ENCODE peak calls at places on chromosomes 1 and 21, in four cellular contexts. L, Q, A and K are unnamed samples.

GRCh38 chr1:22517936-22518335 is 45.4 kb upstream of the EPHA8 start:
- DNase-seq in L (no peak), Q (no peak), A (no peak), K (no peak)

GRCh38 chr1:156624814-156625435 is 5.7 kb downstream of the HAPLN2 start:
- DNase-seq in L (no peak), Q (peak), A (no peak), K (no peak)

GRCh38 chr1:114345930-114346479 is 165.0 kb downstream of the TRIM33 start:
- DNase-seq in L (no peak), Q (peak), A (no peak), K (peak)

GRCh38 chr21:17925000-17925610 is 105.9 kb upstream of the C21orf91 start:
- DNase-seq in L (peak), Q (peak), A (peak), K (peak)

GRCh38 chr1:226181996-226182714 is 4.4 kb downstream of the ACBD3 start:
- DNase-seq in L (no peak), Q (no peak), A (peak), K (peak)

GRCh38 chr1:1020415-1021009 is 592 bp downstream of the AGRN start:
- DNase-seq in L (no peak), Q (peak), A (no peak), K (no peak)

GRCh38 chr1:43992232-43992995 is 1.0 kb downstream of the CCDC24 start:
- DNase-seq in L (no peak), Q (no peak), A (no peak), K (no peak)

GRCh38 chr1:57131257-57131656 is 165.4 kb upstream of the C8B start:
- DNase-seq in L (no peak), Q (no peak), A (no peak), K (no peak)

GRCh38 chr1:27873671-27874384 is 1.5 kb downstream of the THEMIS2 start:
- DNase-seq in L (no peak), Q (no peak), A (no peak), K (no peak)

GRCh38 chr1:175853681-175854080 is 110.3 kb upstream of the TNR start:
- DNase-seq in L (no peak), Q (no peak), A (no peak), K (no peak)

GRCh38 chr21:25005388-25005787 is 601.9 kb downstream of the MRPL39 start:
- DNase-seq in L (no peak), Q (no peak), A (no peak), K (no peak)

GRCh38 chr1:9494936-9495758 is 44.1 kb upstream of the SLC25A33 start:
- DNase-seq in L (no peak), Q (peak), A (no peak), K (peak)

GRCh38 chr1:27536767-27537166 is 46.8 kb upstream of the WASF2 start:
- DNase-seq in L (no peak), Q (no peak), A (no peak), K (peak)

GRCh38 chr1:228155596-228156517 is 6.1 kb downstream of the GJC2 start:
- DNase-seq in L (no peak), Q (no peak), A (no peak), K (no peak)

GRCh38 chr1:116474921-116475849 is 95.6 kb downstream of the CD58 start:
- DNase-seq in L (no peak), Q (no peak), A (peak), K (no peak)

GRCh38 chr1:207495816-207496792 is at the start of gene CR1:
- DNase-seq in L (no peak), Q (peak), A (no peak), K (peak)

GRCh38 chr21:37365657-37366487 is 701 bp upstream of the DYRK1A start:
- DNase-seq in L (no peak), Q (peak), A (peak), K (peak)

GRCh38 chr1:10980841-10981727 is 31.4 kb upstream of the TARDBP start:
- DNase-seq in L (no peak), Q (no peak), A (no peak), K (no peak)

GRCh38 chr21:31338892-31339368 is 5.1 kb downstream of the TIAM1 start:
- DNase-seq in L (no peak), Q (no peak), A (no peak), K (no peak)

GRCh38 chr1:193104906-193105820 is at the start of gene GLRX2:
- DNase-seq in L (no peak), Q (peak), A (peak), K (peak)

GRCh38 chr1:161119379-161120061 is 1.6 kb downstream of the NIT1 start:
- DNase-seq in L (no peak), Q (peak), A (no peak), K (peak)

GRCh38 chr21:29664615-29665014 is 275.2 kb downstream of the GRIK1 start:
- DNase-seq in L (no peak), Q (no peak), A (no peak), K (no peak)

GRCh38 chr1:231993968-231994455 is 367.4 kb downstream of the DISC1 start:
- DNase-seq in L (no peak), Q (no peak), A (no peak), K (no peak)

GRCh38 chr1:231990388-231990787 is 363.8 kb downstream of the DISC1 start:
- DNase-seq in L (no peak), Q (no peak), A (no peak), K (no peak)

GRCh38 chr1:231985624-231986023 is 359.0 kb downstream of the DISC1 start:
- DNase-seq in L (no peak), Q (no peak), A (no peak), K (no peak)

GRCh38 chr1:231986631-231987291 is 360.2 kb downstream of the DISC1 start:
- DNase-seq in L (no peak), Q (no peak), A (no peak), K (no peak)

DNA sequence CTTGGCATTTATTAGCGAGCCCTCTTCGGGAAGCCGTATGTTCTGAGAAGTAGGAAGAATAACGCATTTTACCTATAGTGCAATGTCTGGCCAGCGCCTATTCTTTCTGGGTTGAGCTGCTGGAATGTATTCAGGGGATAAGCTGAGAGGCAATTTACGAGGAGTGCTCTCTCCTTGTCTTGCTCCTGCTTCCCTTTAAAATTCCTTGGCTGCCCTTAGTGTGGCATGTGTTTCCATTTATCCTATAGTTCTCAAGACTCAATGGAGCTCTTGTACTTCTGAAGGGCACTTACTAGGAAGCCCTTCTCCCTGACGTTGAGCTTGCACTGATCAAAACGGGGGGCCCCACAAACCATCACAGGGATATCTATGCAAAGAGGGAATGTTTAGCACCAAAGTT is 364.6 kb downstream of the DISC1 start:
- DNase-seq in L (no peak), Q (no peak), A (no peak), K (no peak)
- TF ChIP-seq TARDBP in L (no peak), Q (no peak), A (no peak), K (no peak)

DNA sequence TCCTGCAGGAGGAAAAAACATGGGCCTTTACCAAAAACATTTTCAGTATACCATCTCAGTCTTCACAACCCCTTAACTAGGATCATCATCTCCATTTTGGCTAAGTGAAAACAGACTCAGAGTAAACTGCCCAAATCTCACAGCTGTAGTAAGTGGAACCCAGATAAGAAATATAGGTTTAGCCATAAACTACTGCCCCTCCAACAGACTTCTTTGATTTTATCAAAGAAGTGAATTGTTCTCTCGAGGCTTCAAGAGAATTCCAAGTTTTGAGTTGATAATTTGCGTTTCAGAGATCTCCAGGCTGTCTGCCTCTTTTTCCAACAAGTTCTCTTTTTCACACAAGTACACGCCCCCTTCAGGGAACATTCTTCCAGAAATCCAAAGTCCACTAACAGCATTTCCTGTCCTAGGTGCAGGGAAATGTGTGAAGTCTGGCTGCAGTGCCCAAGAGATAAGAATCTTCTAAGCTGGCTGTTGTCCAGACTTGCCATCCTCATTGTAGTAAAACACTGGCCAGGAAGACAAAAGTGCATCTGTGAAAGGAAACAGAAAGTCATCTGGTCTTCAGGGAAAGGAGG is 30.8 kb downstream of the RNF19B start:
- DNase-seq in L (no peak), Q (no peak), A (peak), K (no peak)
- TF ChIP-seq BHLHE40 in L (no peak), Q (no peak), A (no peak), K (no peak)

GRCh38 chr1:31377361-31377863 is 4.5 kb upstream of the FABP3 start:
- DNase-seq in L (no peak), Q (no peak), A (no peak), K (no peak)

GRCh38 chr1:31376374-31377134 is 3.7 kb upstream of the FABP3 start:
- DNase-seq in L (no peak), Q (peak), A (peak), K (no peak)

GRCh38 chr1:31381394-31382287 is 8.8 kb upstream of the FABP3 start:
- DNase-seq in L (no peak), Q (no peak), A (no peak), K (no peak)

GRCh38 chr1:31382379-31382989 is 9.6 kb upstream of the FABP3 start:
- DNase-seq in L (no peak), Q (no peak), A (no peak), K (no peak)

GRCh38 chr1:31380181-31380580 is 7.3 kb upstream of the FABP3 start:
- DNase-seq in L (no peak), Q (no peak), A (no peak), K (no peak)
- TF ChIP-seq TARDBP in L (no peak), Q (no peak), A (no peak), K (no peak)

GRCh38 chr1:38788285-38788684 is 71.3 kb downstream of the RRAGC start:
- DNase-seq in L (no peak), Q (no peak), A (no peak), K (no peak)

GRCh38 chr1:38791892-38792291 is 67.7 kb downstream of the RRAGC start:
- DNase-seq in L (no peak), Q (no peak), A (no peak), K (no peak)

GRCh38 chr1:38788937-38789336 is 70.6 kb downstream of the RRAGC start:
- DNase-seq in L (no peak), Q (no peak), A (no peak), K (no peak)

GRCh38 chr1:38790422-38791212 is 69.0 kb downstream of the RRAGC start:
- DNase-seq in L (no peak), Q (no peak), A (no peak), K (no peak)

GRCh38 chr1:38789498-38790169 is 69.9 kb downstream of the RRAGC start:
- DNase-seq in L (no peak), Q (peak), A (peak), K (peak)
- TF ChIP-seq BHLHE40 in L (no peak), Q (no peak), A (no peak), K (no peak)

DNA sequence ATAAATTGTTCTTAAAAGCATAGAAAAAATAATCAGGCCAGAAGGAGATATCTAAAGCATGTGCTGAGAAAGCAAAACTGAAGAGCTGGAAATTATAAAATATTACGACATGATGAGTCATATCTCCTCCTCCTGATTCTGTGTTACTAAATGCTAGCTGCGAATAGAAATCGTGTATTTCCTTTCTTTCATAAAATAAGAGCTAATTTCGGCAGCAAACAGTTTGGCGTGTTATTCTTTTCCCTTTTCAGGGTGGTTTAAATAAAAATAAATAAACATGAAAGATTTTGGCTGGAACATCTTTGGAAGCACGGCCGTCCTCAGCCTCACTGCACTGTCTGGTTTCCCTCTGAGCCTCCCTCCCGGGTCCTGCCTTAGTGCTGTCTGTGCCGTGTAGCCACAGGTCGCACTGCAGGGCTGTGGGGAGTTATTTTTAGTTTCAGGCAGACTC is 56.0 kb downstream of the ADARB1 start:
- DNase-seq in L (no peak), Q (no peak), A (no peak), K (no peak)
- TF ChIP-seq TARDBP in L (peak), Q (no peak), A (no peak), K (no peak)

DNA sequence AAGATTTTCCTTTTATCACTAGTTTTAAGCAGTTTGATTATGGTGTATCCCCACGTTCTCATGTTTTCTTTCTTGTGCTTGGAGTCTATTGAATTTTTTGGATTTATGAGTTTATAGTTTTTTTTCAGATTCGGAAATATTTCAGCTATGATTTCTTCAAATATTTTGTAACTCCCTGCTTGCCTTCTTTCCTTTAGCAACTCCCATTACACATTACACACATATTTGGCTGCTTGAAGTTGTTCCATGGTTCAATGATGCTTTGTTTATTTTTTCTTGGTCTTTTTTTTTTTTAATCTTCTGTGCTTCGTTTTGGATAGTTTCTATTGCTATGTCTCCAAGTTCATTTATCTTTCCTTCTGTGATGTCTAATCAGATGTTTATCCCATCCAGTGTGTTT is 48.5 kb upstream of the WARS2 start:
- DNase-seq in L (no peak), Q (no peak), A (no peak), K (no peak)
- TF ChIP-seq BHLHE40 in L (no peak), Q (no peak), A (no peak), K (no peak)

DNA sequence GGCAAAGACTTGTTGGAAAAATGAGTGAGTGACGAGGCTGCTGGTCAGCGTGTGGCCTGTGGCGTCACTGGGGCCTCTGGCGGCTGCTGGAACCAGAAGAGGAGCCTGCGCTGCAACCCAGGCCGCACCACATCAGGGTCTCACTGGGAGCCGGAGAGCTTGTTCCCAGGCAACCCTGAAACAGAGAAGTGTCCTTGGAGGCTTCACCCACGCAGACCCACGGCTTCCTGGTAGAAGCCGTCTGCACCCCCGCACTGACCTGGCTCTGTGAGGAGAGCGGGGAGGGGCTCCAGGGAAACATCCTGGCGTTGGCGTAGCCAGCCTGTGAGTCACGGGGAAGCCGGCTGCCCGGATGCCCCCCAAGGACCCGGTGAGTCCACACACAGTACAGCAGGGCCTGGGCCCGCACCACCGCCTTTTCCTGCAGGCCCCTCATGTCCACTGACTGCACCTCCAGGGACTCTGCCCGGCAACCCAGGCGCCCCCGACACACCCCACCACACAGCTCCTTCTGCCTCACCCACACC is 57.4 kb downstream of the COL6A1 start:
- DNase-seq in L (no peak), Q (no peak), A (no peak), K (no peak)
- TF ChIP-seq TARDBP in L (no peak), Q (no peak), A (no peak), K (no peak)

DNA sequence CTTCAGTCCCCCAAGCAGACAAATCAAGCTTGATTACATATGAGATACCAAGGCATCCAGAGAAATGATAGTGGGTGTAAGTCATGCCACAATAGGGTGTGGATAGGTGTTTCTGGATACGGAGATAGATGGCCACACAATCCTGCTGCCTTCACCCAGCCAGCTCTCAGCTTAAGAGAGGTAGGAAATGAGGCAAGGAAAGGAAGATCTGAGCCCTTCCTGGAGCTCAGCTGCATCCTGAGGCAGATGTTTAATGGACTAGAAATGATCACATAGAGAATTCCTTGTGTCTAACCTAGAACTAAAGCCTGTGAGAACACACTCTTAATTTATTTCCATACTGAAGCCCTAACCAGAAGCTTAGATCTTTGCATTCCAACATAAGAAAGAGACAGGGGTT is 210.3 kb downstream of the ST6GALNAC3 start:
- DNase-seq in L (no peak), Q (no peak), A (no peak), K (no peak)
- TF ChIP-seq BHLHE40 in L (no peak), Q (no peak), A (no peak), K (no peak)

GRCh38 chr21:19981938-19982337 is 1016.3 kb upstream of the NCAM2 start:
- DNase-seq in L (no peak), Q (no peak), A (no peak), K (no peak)

GRCh38 chr21:19986396-19986795 is 1011.8 kb upstream of the NCAM2 start:
- DNase-seq in L (no peak), Q (no peak), A (no peak), K (no peak)

GRCh38 chr21:19992540-19992939 is 1005.7 kb upstream of the NCAM2 start:
- DNase-seq in L (no peak), Q (peak), A (no peak), K (no peak)

GRCh38 chr21:19993186-19993711 is 1005.0 kb upstream of the NCAM2 start:
- DNase-seq in L (no peak), Q (no peak), A (no peak), K (no peak)

GRCh38 chr21:19987671-19988070 is 1010.5 kb upstream of the NCAM2 start:
- DNase-seq in L (no peak), Q (no peak), A (no peak), K (no peak)
- TF ChIP-seq TARDBP in L (no peak), Q (no peak), A (no peak), K (no peak)